ENCODE peak calls at places on chromosomes 16 and 17, in eight cellular contexts. C is aorta, G is ascending aorta, U is prostate gland, A is A549, K is mammary epithelial cell, D is MM.1S, T is lung. Q is an unnamed sample. For H3K4me1 and H3K9me3, the result is how much of the 10 kb centered on the place peaks cover.

GRCh38 chr17:6437466-6437865 is 2.5 kb upstream of the AIPL1 start:
- DNase-seq in K (no peak), C (no peak), T (no peak), D (no peak), U (no peak), A (no peak), G (no peak), Q (no peak)

GRCh38 chr17:82242977-82243647 is 14.3 kb downstream of the SLC16A3 start:
- DNase-seq in G (no peak), A (no peak), K (peak), D (no peak), U (peak), T (peak), C (peak), Q (no peak)

GRCh38 chr16:77850637-77851330 is 62.4 kb downstream of the VAT1L start:
- DNase-seq in U (no peak), G (no peak), A (no peak), K (no peak), D (no peak), T (no peak), C (no peak), Q (no peak)

GRCh38 chr17:82807562-82807961 is 32.3 kb downstream of the ZNF750 start:
- DNase-seq in T (no peak), A (no peak), D (no peak), U (no peak), C (no peak), K (no peak), G (no peak), Q (no peak)

GRCh38 chr17:29833801-29834200 is 96.2 kb downstream of the SSH2 start:
- DNase-seq in T (no peak), D (no peak), U (no peak), K (no peak), G (no peak), C (no peak), A (no peak), Q (no peak)

GRCh38 chr17:44769647-44770084 is 10.9 kb downstream of the ADAM11 start:
- DNase-seq in C (no peak), D (no peak), A (no peak), U (no peak), T (no peak), K (no peak), G (no peak), Q (no peak)

GRCh38 chr16:73890524-73891500 is 405.8 kb upstream of the PSMD7 start:
- DNase-seq in K (no peak), G (no peak), D (peak), T (no peak), C (no peak), U (no peak), A (no peak), Q (no peak)

GRCh38 chr17:13981881-13982280 is 87.4 kb upstream of the COX10 start:
- DNase-seq in U (no peak), C (no peak), G (no peak), K (no peak), T (no peak), A (no peak), D (no peak), Q (no peak)

GRCh38 chr16:55713103-55713502 is 57.3 kb downstream of the SLC6A2 start:
- DNase-seq in K (no peak), D (peak), C (no peak), U (no peak), G (no peak), T (no peak), A (no peak), Q (no peak)

GRCh38 chr16:72783716-72784320 is 264.1 kb downstream of the ZFHX3 start:
- DNase-seq in G (no peak), D (no peak), T (no peak), C (no peak), A (no peak), U (no peak), K (no peak), Q (no peak)

GRCh38 chr16:19128454-19129210 is 14.9 kb downstream of the ITPRIPL2 start:
- DNase-seq in U (no peak), K (no peak), D (no peak), A (no peak), C (no peak), T (no peak), G (no peak), Q (no peak)

GRCh38 chr17:61750656-61751055 is 112.7 kb downstream of the BRIP1 start:
- DNase-seq in G (no peak), U (no peak), A (no peak), T (no peak), D (no peak), K (no peak), C (no peak), Q (peak)

GRCh38 chr17:37640016-37640415 is 3.2 kb downstream of the DDX52 start:
- DNase-seq in A (no peak), U (no peak), K (no peak), G (no peak), D (no peak), T (no peak), C (no peak), Q (no peak)

GRCh38 chr16:89843409-89844350 is 15.4 kb downstream of the SPIRE2 start:
- DNase-seq in C (no peak), G (no peak), D (no peak), K (no peak), A (no peak), U (no peak), T (no peak), Q (no peak)

GRCh38 chr16:19001788-19002187 is 18.1 kb downstream of the TMC7 start:
- DNase-seq in C (peak), K (peak), U (no peak), A (no peak), G (no peak), D (no peak), T (no peak), Q (no peak)

GRCh38 chr17:42055496-42055895 is 5.1 kb upstream of the C17orf113 start:
- DNase-seq in A (no peak), K (no peak), U (no peak), T (no peak), G (no peak), D (no peak), C (no peak), Q (no peak)

GRCh38 chr17:78317817-78318400 is 42.0 kb downstream of the SOCS3 start:
- DNase-seq in A (no peak), U (no peak), D (no peak), G (no peak), K (no peak), C (no peak), T (no peak), Q (no peak)

GRCh38 chr16:64893386-64893785 is 228.5 kb downstream of the CDH11 start:
- DNase-seq in D (no peak), C (no peak), G (no peak), T (no peak), K (no peak), U (no peak), A (no peak), Q (no peak)

GRCh38 chr16:47046726-47047602 is 73.5 kb upstream of the DNAJA2 start:
- DNase-seq in C (no peak), G (no peak), T (no peak), K (no peak), A (no peak), D (no peak), U (no peak), Q (no peak)

GRCh38 chr17:40458001-40458791 is 14.9 kb downstream of the IGFBP4 start:
- DNase-seq in U (no peak), K (no peak), G (no peak), C (no peak), D (no peak), T (no peak), A (no peak), Q (no peak)

GRCh38 chr17:40459646-40460584 is 16.7 kb downstream of the IGFBP4 start:
- DNase-seq in U (no peak), T (no peak), A (no peak), D (no peak), C (no peak), K (no peak), G (no peak), Q (no peak)

GRCh38 chr17:40457369-40457768 is 14.1 kb downstream of the IGFBP4 start:
- DNase-seq in G (no peak), C (no peak), D (no peak), A (no peak), U (no peak), K (no peak), T (no peak), Q (no peak)

GRCh38 chr17:40460585-40460975 is 17.3 kb downstream of the IGFBP4 start:
- DNase-seq in C (no peak), A (no peak), U (no peak), K (no peak), T (no peak), G (no peak), D (no peak), Q (no peak)

DNA sequence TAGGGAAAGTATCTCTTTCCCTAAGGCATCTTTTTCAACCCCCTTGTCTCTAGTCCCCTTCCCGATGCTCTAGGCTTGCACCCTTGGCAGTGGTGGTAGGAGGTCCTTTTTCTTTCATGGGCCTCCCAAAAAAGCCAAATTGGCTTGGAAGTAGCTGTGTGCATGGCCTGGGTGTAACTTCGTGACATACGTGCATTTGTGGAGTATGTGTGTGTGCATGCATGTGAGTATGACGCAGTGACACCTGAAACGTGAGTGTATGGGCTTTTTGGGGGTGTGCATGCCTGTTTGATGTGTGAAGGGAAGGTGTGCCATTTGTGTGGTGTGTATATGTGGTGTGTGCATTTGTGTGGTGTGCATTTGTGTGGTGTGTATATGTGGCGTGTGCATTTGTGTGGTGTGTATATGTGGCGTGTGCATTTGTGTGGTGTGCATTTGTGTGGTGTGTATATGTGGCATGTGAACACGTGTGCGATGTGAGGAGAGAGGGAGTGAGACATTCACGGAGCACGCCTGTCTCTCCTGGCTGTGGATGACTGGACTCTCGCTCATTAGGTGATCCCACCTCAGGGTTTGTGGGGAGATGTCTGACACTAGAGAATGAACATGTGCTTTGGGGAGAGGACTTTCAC is 15.7 kb downstream of the IGFBP4 start:
- DNase-seq in K (no peak), D (no peak), C (no peak), A (no peak), T (no peak), G (no peak), U (no peak), Q (no peak)
- H3K4me1 ChIP-seq in K (under half), D (under half), C (under half), A (half or more), T (under half), G (under half), U (under half), Q (under half)

GRCh38 chr17:66413564-66414520 is 111.4 kb downstream of the PRKCA start:
- DNase-seq in D (peak), K (no peak), T (no peak), C (no peak), G (no peak), U (no peak), A (no peak), Q (no peak)
- H3K27ac ChIP-seq in D (peak), K (no peak), T (no peak), C (no peak), G (no peak), U (no peak), A (no peak), Q (no peak)

DNA sequence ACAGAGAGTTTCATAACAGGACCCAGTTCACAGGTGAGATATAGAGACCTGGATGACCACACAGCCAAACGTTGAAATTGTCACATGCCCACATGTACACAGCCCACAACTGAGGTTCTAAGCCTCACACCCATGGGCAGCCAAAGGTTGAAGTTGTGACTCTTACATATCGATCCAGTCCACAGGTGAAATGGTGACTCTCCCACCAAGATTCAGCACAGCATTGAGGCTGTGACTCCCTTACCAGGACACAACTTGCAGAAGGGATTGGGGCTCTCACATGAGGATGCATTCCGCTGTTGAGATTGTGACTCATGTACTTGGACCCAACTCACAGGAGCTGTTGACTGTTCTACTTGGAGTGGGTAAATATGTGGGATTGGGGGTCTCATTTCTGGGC is 1836.4 kb downstream of the TP53TG3F start:
- DNase-seq in T (no peak), C (no peak), U (no peak), G (no peak), A (no peak), D (no peak), K (no peak), Q (no peak)
- H3K9me3 ChIP-seq in T (under half), C (under half), U (under half), G (under half), A (under half), D (under half), K (under half), Q (under half)

GRCh38 chr17:58289869-58290268 is 9.1 kb upstream of the MPO start:
- DNase-seq in A (no peak), K (no peak), C (no peak), T (no peak), U (no peak), G (no peak), D (no peak), Q (no peak)
- H3K4me1 ChIP-seq in A (under half), K (under half), C (under half), T (under half), U (under half), G (under half), D (under half), Q (under half)

DNA sequence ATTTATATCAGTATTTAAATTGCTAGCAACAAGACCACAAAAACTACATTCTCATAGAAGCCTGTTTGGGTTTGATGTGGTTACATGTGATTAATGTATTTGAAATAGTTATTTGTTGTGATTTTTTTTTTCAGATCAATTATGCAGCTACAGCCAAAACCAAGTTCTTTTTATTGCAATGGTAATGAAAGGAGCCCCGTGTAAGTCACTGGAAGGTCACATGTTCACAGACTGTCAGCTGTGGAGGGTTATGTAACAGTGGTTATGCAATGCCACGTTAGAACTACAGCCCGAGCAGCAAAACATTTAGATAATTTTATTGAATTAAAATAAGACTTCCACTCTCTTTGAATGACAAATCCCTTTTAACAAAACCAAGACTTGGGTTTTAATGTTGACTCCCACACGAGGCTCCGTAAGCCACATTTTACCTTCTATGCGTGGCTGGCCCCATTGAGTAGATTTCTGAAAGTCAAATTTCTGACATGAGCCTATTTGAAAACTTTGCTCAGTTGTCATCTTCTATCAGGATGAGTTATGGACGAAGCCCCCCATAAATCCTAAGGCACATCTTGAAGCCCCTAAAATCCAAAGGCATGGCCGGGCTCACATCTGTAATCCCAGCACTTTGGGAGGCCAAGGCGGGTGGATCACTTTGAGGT is 41.8 kb upstream of the SEC14L1 start:
- DNase-seq in T (peak), C (no peak), K (peak), D (no peak), U (peak), G (no peak), A (no peak), Q (peak)
- H3K27ac ChIP-seq in T (peak), C (no peak), K (no peak), D (no peak), U (peak), G (peak), A (no peak), Q (peak)

GRCh38 chr16:15785386-15786059 is 71.3 kb downstream of the MYH11 start:
- DNase-seq in G (no peak), D (no peak), U (no peak), T (no peak), C (no peak), A (no peak), K (peak), Q (no peak)
- H3K9me3 ChIP-seq in G (under half), D (under half), U (under half), T (under half), C (under half), A (under half), K (under half), Q (under half)

GRCh38 chr17:19299866-19300265 is 62.7 kb downstream of the B9D1 start:
- DNase-seq in C (peak), D (no peak), G (no peak), K (no peak), T (no peak), U (no peak), A (no peak), Q (no peak)
- H3K4me1 ChIP-seq in C (under half), D (under half), G (under half), K (under half), T (under half), U (under half), A (under half), Q (under half)

DNA sequence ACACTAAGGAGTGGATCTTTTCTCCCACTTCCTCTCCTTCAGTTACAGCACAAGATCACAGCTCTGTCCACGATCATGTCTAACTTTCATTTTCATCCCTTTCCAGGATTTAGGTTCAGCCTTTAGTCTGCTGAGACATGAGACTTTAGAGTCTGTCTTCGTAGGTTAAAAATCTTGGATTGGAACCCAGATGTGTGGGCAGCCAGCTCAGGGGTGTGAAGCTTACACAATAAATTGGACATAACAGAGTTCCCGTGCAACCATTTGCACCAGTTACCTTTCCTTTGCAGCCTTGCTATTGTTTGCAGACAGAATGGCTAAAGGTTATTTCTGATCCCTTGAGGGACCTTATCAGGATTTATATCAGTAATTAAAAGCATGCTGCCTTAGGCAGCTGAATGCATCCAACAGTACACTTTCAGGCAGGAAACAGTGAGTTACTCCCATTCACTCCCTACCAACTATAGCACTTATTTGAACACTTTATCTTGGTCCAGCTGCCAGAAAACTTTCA is 87.4 kb downstream of the TMEM100 start:
- DNase-seq in D (no peak), K (no peak), U (no peak), G (no peak), T (no peak), A (no peak), C (no peak), Q (no peak)
- H3K27ac ChIP-seq in D (no peak), K (no peak), U (no peak), G (no peak), T (no peak), A (no peak), C (no peak), Q (no peak)

Q was measured in CD4-positive, CD25-positive, alpha-beta regulatory T cell.